ENCODE peak calls at places on chromosomes 4 and X, in seven cellular contexts. One of them, this sample, is unnamed.

GRCh38 chrX:22666441-22666840 is 333.3 kb upstream of the DDX53 start:
- DNase-seq in H1: peak; percentile 45
- DNase-seq in OCI-LY7: peak; percentile 13
- DNase-seq in astrocyte of the spinal cord: peak; percentile 18
- DNase-seq in transverse colon: no peak
- DNase-seq in aorta: no peak
- DNase-seq in cardiac muscle cell: peak; percentile 60
- DNase-seq in this sample: peak; percentile 18

GRCh38 chr4:26372076-26372475 is 51.3 kb downstream of the RBPJ start:
- DNase-seq in OCI-LY7: no peak
- DNase-seq in cardiac muscle cell: no peak
- DNase-seq in astrocyte of the spinal cord: no peak
- DNase-seq in H1: no peak
- DNase-seq in aorta: no peak
- DNase-seq in transverse colon: no peak
- DNase-seq in this sample: no peak

GRCh38 chr4:125891597-125892258 is 577.0 kb downstream of the FAT4 start:
- DNase-seq in cardiac muscle cell: peak; percentile 15
- DNase-seq in astrocyte of the spinal cord: peak; percentile 83
- DNase-seq in transverse colon: no peak
- DNase-seq in aorta: no peak
- DNase-seq in OCI-LY7: no peak
- DNase-seq in H1: no peak
- DNase-seq in this sample: no peak

GRCh38 chr4:89509708-89510269 is 202.2 kb upstream of the GPRIN3 start:
- DNase-seq in cardiac muscle cell: peak; percentile 92
- DNase-seq in transverse colon: no peak
- DNase-seq in OCI-LY7: no peak
- DNase-seq in astrocyte of the spinal cord: peak; percentile 63
- DNase-seq in aorta: no peak
- DNase-seq in H1: no peak
- DNase-seq in this sample: peak; percentile 78

GRCh38 chrX:105564536-105564935 is 257.8 kb upstream of the NRK start:
- DNase-seq in astrocyte of the spinal cord: peak; percentile 89
- DNase-seq in OCI-LY7: no peak
- DNase-seq in transverse colon: no peak
- DNase-seq in aorta: no peak
- DNase-seq in H1: no peak
- DNase-seq in cardiac muscle cell: peak; percentile 84
- DNase-seq in this sample: no peak

GRCh38 chr4:54228563-54229501 is at the start of gene PDGFRA:
- DNase-seq in transverse colon: peak; percentile 42
- DNase-seq in H1: peak; percentile 52
- DNase-seq in aorta: peak; percentile 86
- DNase-seq in astrocyte of the spinal cord: peak; percentile 89
- DNase-seq in OCI-LY7: no peak
- DNase-seq in cardiac muscle cell: peak; percentile 99
- DNase-seq in this sample: no peak

GRCh38 chr4:31458813-31459212 is 738.6 kb downstream of the PCDH7 start:
- DNase-seq in OCI-LY7: no peak
- DNase-seq in transverse colon: no peak
- DNase-seq in astrocyte of the spinal cord: peak; percentile 66
- DNase-seq in H1: no peak
- DNase-seq in cardiac muscle cell: peak; percentile 1
- DNase-seq in aorta: no peak
- DNase-seq in this sample: no peak

GRCh38 chr4:76341063-76341462 is 34.5 kb downstream of the STBD1 start:
- DNase-seq in OCI-LY7: no peak
- DNase-seq in aorta: no peak
- DNase-seq in transverse colon: no peak
- DNase-seq in astrocyte of the spinal cord: peak; percentile 63
- DNase-seq in cardiac muscle cell: peak; percentile 78
- DNase-seq in H1: no peak
- DNase-seq in this sample: no peak

GRCh38 chr4:27278615-27279014 is 418.0 kb downstream of the STIM2 start:
- DNase-seq in H1: peak; percentile 78
- DNase-seq in OCI-LY7: peak; percentile 12
- DNase-seq in astrocyte of the spinal cord: peak; percentile 33
- DNase-seq in transverse colon: no peak
- DNase-seq in aorta: no peak
- DNase-seq in cardiac muscle cell: peak; percentile 9
- DNase-seq in this sample: peak; percentile 2

GRCh38 chr4:126318376-126318775 is 1003.6 kb downstream of the FAT4 start:
- DNase-seq in H1: no peak
- DNase-seq in OCI-LY7: no peak
- DNase-seq in astrocyte of the spinal cord: no peak
- DNase-seq in cardiac muscle cell: no peak
- DNase-seq in aorta: no peak
- DNase-seq in transverse colon: no peak
- DNase-seq in this sample: no peak

GRCh38 chrX:31228909-31229308 is 157.1 kb upstream of the FTHL17 start:
- DNase-seq in astrocyte of the spinal cord: no peak
- DNase-seq in H1: no peak
- DNase-seq in transverse colon: no peak
- DNase-seq in cardiac muscle cell: no peak
- DNase-seq in OCI-LY7: peak; percentile 75
- DNase-seq in aorta: no peak
- DNase-seq in this sample: peak; percentile 69

GRCh38 chr4:121736735-121737351 is 28.1 kb downstream of the SMIM43 start:
- DNase-seq in OCI-LY7: peak; percentile 22
- DNase-seq in cardiac muscle cell: peak; percentile 71
- DNase-seq in H1: peak; percentile 51
- DNase-seq in aorta: no peak
- DNase-seq in astrocyte of the spinal cord: peak; percentile 69
- DNase-seq in transverse colon: no peak
- DNase-seq in this sample: peak; percentile 50

GRCh38 chr4:102849579-102850104 is 19.1 kb upstream of the CISD2 start:
- DNase-seq in cardiac muscle cell: no peak
- DNase-seq in H1: no peak
- DNase-seq in astrocyte of the spinal cord: no peak
- DNase-seq in aorta: no peak
- DNase-seq in transverse colon: no peak
- DNase-seq in OCI-LY7: no peak
- DNase-seq in this sample: no peak

GRCh38 chr4:9773464-9773863 is 8.0 kb upstream of the DRD5 start:
- DNase-seq in OCI-LY7: no peak
- DNase-seq in aorta: no peak
- DNase-seq in transverse colon: no peak
- DNase-seq in astrocyte of the spinal cord: no peak
- DNase-seq in cardiac muscle cell: no peak
- DNase-seq in H1: no peak
- DNase-seq in this sample: no peak

GRCh38 chrX:3176439-3176820 is 135.2 kb downstream of the ARSF start:
- DNase-seq in H1: no peak
- DNase-seq in OCI-LY7: no peak
- DNase-seq in astrocyte of the spinal cord: peak; percentile 60
- DNase-seq in transverse colon: no peak
- DNase-seq in cardiac muscle cell: peak; percentile 68
- DNase-seq in aorta: no peak
- DNase-seq in this sample: no peak

GRCh38 chr4:128844931-128845330 is 35.4 kb downstream of the JADE1 start:
- DNase-seq in astrocyte of the spinal cord: peak; percentile 40
- DNase-seq in OCI-LY7: no peak
- DNase-seq in transverse colon: no peak
- DNase-seq in H1: no peak
- DNase-seq in aorta: no peak
- DNase-seq in cardiac muscle cell: no peak
- DNase-seq in this sample: no peak

GRCh38 chr4:56148428-56148827 is 199.7 kb downstream of the CEP135 start:
- DNase-seq in astrocyte of the spinal cord: no peak
- DNase-seq in cardiac muscle cell: no peak
- DNase-seq in OCI-LY7: no peak
- DNase-seq in transverse colon: no peak
- DNase-seq in aorta: no peak
- DNase-seq in H1: no peak
- DNase-seq in this sample: no peak

GRCh38 chrX:22912598-22912997 is 87.2 kb upstream of the DDX53 start:
- DNase-seq in astrocyte of the spinal cord: no peak
- DNase-seq in OCI-LY7: no peak
- DNase-seq in transverse colon: no peak
- DNase-seq in aorta: no peak
- DNase-seq in cardiac muscle cell: no peak
- DNase-seq in H1: no peak
- DNase-seq in this sample: no peak

GRCh38 chr4:119028296-119028695 is 107.3 kb upstream of the MYOZ2 start:
- DNase-seq in cardiac muscle cell: no peak
- DNase-seq in OCI-LY7: no peak
- DNase-seq in astrocyte of the spinal cord: no peak
- DNase-seq in H1: no peak
- DNase-seq in aorta: no peak
- DNase-seq in transverse colon: no peak
- DNase-seq in this sample: no peak

GRCh38 chr4:82721819-82722423 is 76.7 kb downstream of the SCD5 start:
- DNase-seq in transverse colon: no peak
- DNase-seq in OCI-LY7: peak; percentile 47
- DNase-seq in cardiac muscle cell: no peak
- DNase-seq in astrocyte of the spinal cord: no peak
- DNase-seq in aorta: no peak
- DNase-seq in H1: no peak
- DNase-seq in this sample: peak; percentile 53

GRCh38 chr4:123546661-123547060 is 150.1 kb downstream of the SPRY1 start:
- DNase-seq in H1: peak; percentile 50
- DNase-seq in OCI-LY7: no peak
- DNase-seq in transverse colon: peak; percentile 14
- DNase-seq in cardiac muscle cell: no peak
- DNase-seq in aorta: no peak
- DNase-seq in astrocyte of the spinal cord: no peak
- DNase-seq in this sample: no peak

GRCh38 chr4:1402021-1402515 is 4.2 kb downstream of the NKX1-1 start:
- DNase-seq in astrocyte of the spinal cord: no peak
- DNase-seq in OCI-LY7: no peak
- DNase-seq in transverse colon: no peak
- DNase-seq in cardiac muscle cell: no peak
- DNase-seq in aorta: peak; percentile 36
- DNase-seq in H1: no peak
- DNase-seq in this sample: no peak

GRCh38 chr4:180335571-180335970 is 1907.6 kb upstream of the TENM3 start:
- DNase-seq in astrocyte of the spinal cord: no peak
- DNase-seq in cardiac muscle cell: no peak
- DNase-seq in OCI-LY7: no peak
- DNase-seq in H1: no peak
- DNase-seq in transverse colon: no peak
- DNase-seq in aorta: no peak
- DNase-seq in this sample: no peak
- H3K4me3 ChIP-seq in astrocyte of the spinal cord: no peak overlapping the region
- H3K4me3 ChIP-seq in cardiac muscle cell: no peak overlapping the region
- H3K4me3 ChIP-seq in OCI-LY7: no peak overlapping the region
- H3K4me3 ChIP-seq in H1: no peak overlapping the region
- H3K4me3 ChIP-seq in transverse colon: no peak overlapping the region
- H3K4me3 ChIP-seq in aorta: no peak overlapping the region
- H3K4me3 ChIP-seq in this sample: no peak overlapping the region

DNA sequence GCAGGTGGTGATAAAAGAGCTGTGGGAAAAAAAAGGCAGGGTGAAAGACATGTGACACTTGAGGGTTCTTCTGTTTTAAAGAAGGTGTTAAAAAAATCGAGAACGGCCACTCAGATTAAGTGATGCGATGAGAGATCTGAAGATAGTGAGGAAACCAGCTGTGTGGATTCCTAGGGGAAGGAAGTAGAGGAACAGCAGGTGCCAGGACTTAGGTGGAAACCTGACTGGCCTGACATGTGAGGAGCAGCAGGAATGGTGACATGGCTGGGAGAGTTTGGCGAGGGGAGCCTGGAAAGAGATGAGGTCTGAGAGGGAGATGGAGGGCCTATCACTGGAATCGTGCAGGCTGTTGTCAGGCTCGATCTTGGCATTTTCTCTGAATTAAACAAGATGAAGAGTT is 55.5 kb downstream of the BMPR1B start:
- DNase-seq in OCI-LY7: no peak
- DNase-seq in H1: no peak
- DNase-seq in cardiac muscle cell: no peak
- DNase-seq in transverse colon: no peak
- DNase-seq in aorta: no peak
- DNase-seq in astrocyte of the spinal cord: no peak
- DNase-seq in this sample: no peak
- H3K4me3 ChIP-seq in OCI-LY7: no peak overlapping the region
- H3K4me3 ChIP-seq in H1: no peak overlapping the region
- H3K4me3 ChIP-seq in cardiac muscle cell: no peak overlapping the region
- H3K4me3 ChIP-seq in transverse colon: no peak overlapping the region
- H3K4me3 ChIP-seq in aorta: no peak overlapping the region
- H3K4me3 ChIP-seq in astrocyte of the spinal cord: no peak overlapping the region
- H3K4me3 ChIP-seq in this sample: no peak overlapping the region

DNA sequence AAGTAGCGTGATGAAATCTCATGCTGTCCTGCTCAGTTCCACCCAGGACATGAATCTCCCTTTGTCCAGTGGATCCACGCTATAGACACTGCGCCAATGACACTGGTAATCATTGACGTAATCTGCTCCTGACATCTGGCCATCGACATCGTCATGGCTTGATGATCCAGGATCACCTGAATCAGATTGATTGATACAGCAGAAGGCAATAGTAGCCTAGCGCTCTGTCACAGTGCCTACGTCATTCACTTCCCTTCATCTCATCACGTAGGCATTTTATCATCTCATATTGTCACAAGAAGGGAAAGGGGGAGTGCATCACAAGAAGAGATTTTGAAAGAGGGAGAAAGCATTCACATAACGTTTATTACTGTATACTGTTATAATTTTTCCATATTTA is 68.8 kb downstream of the STK32B start:
- DNase-seq in transverse colon: no peak
- DNase-seq in cardiac muscle cell: no peak
- DNase-seq in OCI-LY7: no peak
- DNase-seq in H1: no peak
- DNase-seq in astrocyte of the spinal cord: no peak
- DNase-seq in aorta: no peak
- DNase-seq in this sample: no peak
- H3K4me3 ChIP-seq in transverse colon: no peak overlapping the region
- H3K4me3 ChIP-seq in cardiac muscle cell: no peak overlapping the region
- H3K4me3 ChIP-seq in OCI-LY7: no peak overlapping the region
- H3K4me3 ChIP-seq in H1: no peak overlapping the region
- H3K4me3 ChIP-seq in astrocyte of the spinal cord: no peak overlapping the region
- H3K4me3 ChIP-seq in aorta: no peak overlapping the region
- H3K4me3 ChIP-seq in this sample: no peak overlapping the region

DNA sequence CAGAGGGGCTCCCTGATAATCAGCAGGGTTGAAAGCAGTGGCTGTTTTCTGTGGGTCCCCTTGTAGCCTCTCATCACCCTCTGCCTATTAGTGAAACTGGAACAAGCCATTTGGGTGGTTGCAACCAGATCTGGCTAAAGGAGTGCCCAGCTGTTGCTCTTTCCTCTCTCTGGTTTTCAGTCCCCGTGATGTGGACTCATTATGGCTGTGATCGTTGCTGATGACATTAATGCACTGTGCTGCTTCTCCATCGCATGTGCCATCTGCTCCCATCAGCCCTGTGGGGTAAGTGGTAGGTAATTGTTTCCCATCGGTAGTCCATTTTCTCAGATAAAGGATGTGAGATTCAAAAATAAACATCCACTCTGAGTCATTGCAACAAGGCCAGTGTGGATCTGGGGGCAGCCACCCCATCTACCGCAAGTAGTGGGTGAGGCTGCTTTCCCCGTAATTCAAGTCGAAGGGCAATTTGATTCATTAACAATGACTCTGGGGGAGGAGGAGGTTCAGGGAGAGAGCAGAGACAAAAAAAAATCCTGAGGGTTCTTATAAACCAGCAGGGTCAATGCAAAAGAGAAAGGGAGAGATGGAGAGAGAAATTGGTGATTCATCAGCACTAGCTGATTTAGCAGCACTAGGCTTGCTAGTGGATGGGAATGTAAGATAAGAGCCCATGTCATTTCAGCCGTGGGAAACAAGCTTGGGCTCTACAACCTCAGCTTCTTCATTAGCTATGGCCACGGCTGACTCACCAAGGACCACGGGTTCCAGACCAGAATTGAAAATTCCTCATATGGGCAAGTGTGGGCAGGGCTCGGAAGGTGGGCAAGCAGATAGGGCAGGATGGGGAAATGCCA is 357.8 kb downstream of the MID1IP1 start:
- DNase-seq in H1: no peak
- DNase-seq in aorta: no peak
- DNase-seq in transverse colon: no peak
- DNase-seq in astrocyte of the spinal cord: peak; percentile 66
- DNase-seq in OCI-LY7: no peak
- DNase-seq in cardiac muscle cell: peak; percentile 55
- DNase-seq in this sample: peak; percentile 58
- H3K4me3 ChIP-seq in H1: no peak overlapping the region
- H3K4me3 ChIP-seq in aorta: no peak overlapping the region
- H3K4me3 ChIP-seq in transverse colon: no peak overlapping the region
- H3K4me3 ChIP-seq in astrocyte of the spinal cord: no peak overlapping the region
- H3K4me3 ChIP-seq in OCI-LY7: no peak overlapping the region
- H3K4me3 ChIP-seq in cardiac muscle cell: no peak overlapping the region
- H3K4me3 ChIP-seq in this sample: no peak overlapping the region